ENCODE peak calls at places on chromosome 15, in ten cellular contexts. P is lower lobe of right lung, T is IMR-90, G is AG10803, C is ovary, Y is cardiac fibroblast, S is heart right ventricle, O is fibroblast of pulmonary artery, M is foreskin fibroblast, K is suprapubic skin. Q is an unnamed sample.
A peak's percentile ranks its signal among the peaks of the same experiment; 100 is the strongest.

GRCh38 chr15:66071160-66071559 is 182.4 kb downstream of the MEGF11 start:
- DNase-seq in P (no peak), T (no peak), G (no peak), C (no peak), Y (no peak), S (no peak), O (no peak), M (no peak), K (no peak), Q (no peak)

GRCh38 chr15:64024172-64025050 is 21.9 kb downstream of the DAPK2 start:
- DNase-seq in P (no peak), T (no peak), G (peak; percentile 36), C (no peak), Y (peak; percentile 13), S (no peak), O (no peak), M (no peak), K (no peak), Q (no peak)

GRCh38 chr15:55897560-55898336 is 95.7 kb downstream of the NEDD4 start:
- DNase-seq in P (no peak), T (peak; percentile 61), G (peak; percentile 60), C (peak; percentile 43), Y (peak; percentile 71), S (peak; percentile 29), O (peak; percentile 73), M (peak; percentile 43), K (no peak), Q (no peak)

GRCh38 chr15:25247418-25248030 is 191.3 kb downstream of the UBE3A start:
- DNase-seq in P (peak; percentile 11), T (no peak), G (no peak), C (no peak), Y (no peak), S (no peak), O (no peak), M (no peak), K (no peak), Q (no peak)

GRCh38 chr15:64046347-64047153 is at the start of gene DAPK2:
- DNase-seq in P (peak; percentile 85), T (peak; percentile 34), G (peak; percentile 58), C (peak; percentile 71), Y (peak; percentile 69), S (peak; percentile 83), O (peak; percentile 49), M (peak; percentile 41), K (peak; percentile 71), Q (no peak)

GRCh38 chr15:83308671-83309070 is 24.2 kb upstream of the BNC1 start:
- DNase-seq in P (no peak), T (no peak), G (no peak), C (no peak), Y (no peak), S (no peak), O (no peak), M (no peak), K (no peak), Q (no peak)

GRCh38 chr15:40358492-40359353 is 704 bp downstream of the DISP2 start:
- DNase-seq in P (no peak), T (no peak), G (no peak), C (no peak), Y (no peak), S (no peak), O (no peak), M (no peak), K (no peak), Q (no peak)

GRCh38 chr15:76871930-76872329 is 33.2 kb downstream of the SCAPER start:
- DNase-seq in P (no peak), T (no peak), G (no peak), C (no peak), Y (no peak), S (no peak), O (no peak), M (no peak), K (no peak), Q (no peak)

GRCh38 chr15:49877871-49878511 is 241.0 kb downstream of the ATP8B4 start:
- DNase-seq in P (no peak), T (peak; percentile 69), G (peak; percentile 98), C (no peak), Y (peak; percentile 97), S (no peak), O (peak; percentile 79), M (peak; percentile 66), K (peak; percentile 73), Q (peak; percentile 77)

GRCh38 chr15:38670142-38671002 is 105.8 kb upstream of the RASGRP1 start:
- DNase-seq in P (no peak), T (no peak), G (no peak), C (no peak), Y (no peak), S (no peak), O (no peak), M (no peak), K (no peak), Q (no peak)

GRCh38 chr15:25862469-25863066 is 559 bp downstream of the ATP10A start:
- DNase-seq in P (peak; percentile 72), T (no peak), G (peak; percentile 31), C (no peak), Y (peak; percentile 26), S (no peak), O (peak; percentile 12), M (no peak), K (no peak), Q (no peak)

GRCh38 chr15:64387562-64388168 is at the start of gene TRIP4:
- DNase-seq in P (peak; percentile 98), T (peak; percentile 97), G (peak; percentile 98), C (peak; percentile 90), Y (peak; percentile 98), S (peak; percentile 94), O (peak; percentile 98), M (peak; percentile 96), K (peak; percentile 98), Q (peak; percentile 88)

GRCh38 chr15:63203451-63204090 is 14.2 kb downstream of the RAB8B start:
- DNase-seq in P (no peak), T (peak; percentile 76), G (no peak), C (no peak), Y (no peak), S (no peak), O (no peak), M (no peak), K (no peak), Q (no peak)

GRCh38 chr15:66076591-66077319 is 176.8 kb downstream of the MEGF11 start:
- DNase-seq in P (no peak), T (no peak), G (no peak), C (no peak), Y (no peak), S (no peak), O (no peak), M (no peak), K (peak; percentile 35), Q (no peak)

GRCh38 chr15:100211855-100212850 is 129.6 kb downstream of the ADAMTS17 start:
- DNase-seq in P (no peak), T (no peak), G (no peak), C (no peak), Y (peak; percentile 40), S (no peak), O (peak; percentile 35), M (no peak), K (peak; percentile 20), Q (no peak)

GRCh38 chr15:33994005-33994615 is 25.8 kb downstream of the CHRM5 start:
- DNase-seq in P (no peak), T (peak; percentile 51), G (peak; percentile 18), C (no peak), Y (peak; percentile 51), S (no peak), O (peak; percentile 57), M (no peak), K (no peak), Q (no peak)

GRCh38 chr15:81363713-81364112 is 10.3 kb downstream of the TMC3 start:
- DNase-seq in P (no peak), T (no peak), G (no peak), C (no peak), Y (no peak), S (no peak), O (no peak), M (no peak), K (no peak), Q (no peak)

GRCh38 chr15:58048261-58048660 is 17.2 kb downstream of the ALDH1A2 start:
- DNase-seq in P (no peak), T (no peak), G (no peak), C (no peak), Y (no peak), S (no peak), O (no peak), M (no peak), K (no peak), Q (no peak)

DNA sequence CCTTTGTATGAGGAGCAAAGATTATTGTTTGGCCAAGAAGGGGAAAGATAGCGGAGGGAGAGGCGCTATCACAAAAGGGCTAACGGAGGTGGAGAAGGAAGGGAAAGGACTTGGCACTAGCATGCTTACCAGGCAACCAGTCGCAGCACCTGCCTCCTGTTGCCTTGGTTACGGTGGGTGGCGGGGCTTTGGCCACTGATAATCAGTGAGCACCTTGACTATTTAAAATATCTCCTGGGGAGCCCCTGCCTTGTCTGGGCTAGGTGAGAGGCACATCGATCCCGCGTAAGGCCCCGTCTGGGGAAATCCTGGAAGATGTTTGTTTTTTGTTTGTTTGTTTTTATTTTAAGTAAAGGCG is 14.7 kb upstream of the AEN start:
- DNase-seq in P (no peak), T (no peak), G (no peak), C (no peak), Y (no peak), S (no peak), O (no peak), M (no peak), K (no peak), Q (no peak)
- H3K4me3 ChIP-seq in P (no peak overlapping the region), T (no peak overlapping the region), G (no peak overlapping the region), C (no peak overlapping the region), Y (no peak overlapping the region), S (no peak overlapping the region), O (no peak overlapping the region), M (no peak overlapping the region), K (no peak overlapping the region), Q (no peak overlapping the region)

GRCh38 chr15:75043509-75044257 is 20.3 kb downstream of the PPCDC start:
- DNase-seq in P (peak; percentile 96), T (peak; percentile 100), G (peak; percentile 100), C (peak; percentile 99), Y (peak; percentile 100), S (peak; percentile 95), O (peak; percentile 100), M (peak; percentile 100), K (peak; percentile 96), Q (peak; percentile 99)
- TF ChIP-seq CTCF in P (peak; percentile 58), T (peak; percentile 74), G (peak; percentile 68), C (peak; percentile 87), Y (peak; percentile 72), S (peak; percentile 31), O (peak; percentile 84), M (peak; percentile 68), K (no peak), Q (peak; percentile 73)

GRCh38 chr15:68227806-68228142 is 1.8 kb downstream of the CLN6 start:
- DNase-seq in P (no peak), T (no peak), G (no peak), C (no peak), Y (no peak), S (no peak), O (no peak), M (no peak), K (peak; percentile 46), Q (no peak)
- H3K4me3 ChIP-seq in P (peak overlapping the region; percentile 96), T (no peak overlapping the region), G (no peak overlapping the region), C (no peak overlapping the region), Y (no peak overlapping the region), S (no peak overlapping the region), O (no peak overlapping the region), M (peak overlapping the region; percentile 88), K (peak overlapping the region; percentile 98), Q (no peak overlapping the region)

GRCh38 chr15:78315686-78316085 is 16.3 kb upstream of the SKIC8 start:
- DNase-seq in P (peak; percentile 21), T (no peak), G (no peak), C (no peak), Y (peak; percentile 6), S (no peak), O (no peak), M (no peak), K (no peak), Q (no peak)
- TF ChIP-seq CTCF in P (no peak), T (peak; percentile 8), G (peak; percentile 39), C (no peak), Y (peak; percentile 29), S (no peak), O (peak; percentile 16), M (peak; percentile 40), K (no peak), Q (peak; percentile 44)